ENCODE peak calls at places on chromosome 5, in four cellular contexts. A is HepG2, P is K562, D is GM12878. O is an unnamed sample.
A peak's percentile ranks its signal among the peaks of the same experiment; 100 is the strongest.

GRCh38 chr5:143568105-143568504 is 164.6 kb upstream of the NR3C1 start:
- DNase-seq in A (no peak), P (no peak), D (no peak), O (no peak)

GRCh38 chr5:10719965-10720364 is 41.1 kb downstream of the DAP start:
- DNase-seq in A (no peak), P (no peak), D (no peak), O (no peak)

GRCh38 chr5:78727786-78728761 is 79.5 kb upstream of the LHFPL2 start:
- DNase-seq in A (peak; percentile 93), P (no peak), D (peak; percentile 96), O (no peak)

GRCh38 chr5:41929035-41929434 is 4.0 kb downstream of the FBXO4 start:
- DNase-seq in A (peak; percentile 73), P (no peak), D (no peak), O (no peak)

GRCh38 chr5:179371681-179372675 is 26.7 kb upstream of the ADAMTS2 start:
- DNase-seq in A (no peak), P (no peak), D (no peak), O (no peak)

GRCh38 chr5:132962429-132962928 is 955 bp downstream of the AFF4 start:
- DNase-seq in A (peak; percentile 34), P (peak; percentile 26), D (no peak), O (peak; percentile 31)

GRCh38 chr5:61330341-61330878 is 1.6 kb upstream of the ZSWIM6 start:
- DNase-seq in A (peak; percentile 10), P (peak; percentile 12), D (no peak), O (peak; percentile 28)

GRCh38 chr5:171599396-171599795 is 179.9 kb downstream of the FGF18 start:
- DNase-seq in A (no peak), P (no peak), D (no peak), O (no peak)

GRCh38 chr5:34771076-34771475 is 67.9 kb upstream of the TTC23L start:
- DNase-seq in A (no peak), P (no peak), D (no peak), O (no peak)

DNA sequence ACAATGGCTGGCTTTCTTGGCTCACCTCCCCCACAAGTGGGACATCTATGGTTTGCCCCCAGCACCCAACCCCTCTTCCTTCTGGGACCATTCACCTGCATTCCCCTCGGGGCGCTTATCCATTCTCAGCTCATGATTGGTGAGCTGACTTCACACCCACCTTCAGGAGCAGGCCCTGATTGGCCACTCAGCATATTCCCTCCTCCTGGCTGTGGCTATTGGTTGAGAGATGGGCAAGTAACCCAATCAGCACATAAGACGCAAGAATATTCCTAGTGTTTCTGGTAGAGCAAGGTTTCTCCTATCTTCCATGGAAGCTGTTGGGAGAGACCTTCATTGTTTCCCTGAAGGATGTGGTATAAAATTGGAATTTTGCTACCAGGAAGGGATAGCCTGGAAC is 22.7 kb upstream of the UNC5A start:
- DNase-seq in A (no peak), P (peak; percentile 38), D (no peak), O (peak; percentile 53)
- TF ChIP-seq SP1 in A (no peak), P (no peak), D (no peak), O (no peak)

GRCh38 chr5:173514666-173515065 is 101.8 kb downstream of the BOD1 start:
- DNase-seq in A (no peak), P (no peak), D (no peak), O (no peak)

GRCh38 chr5:173517648-173518047 is 98.8 kb downstream of the BOD1 start:
- DNase-seq in A (no peak), P (no peak), D (no peak), O (no peak)

GRCh38 chr5:173515526-173515925 is 100.9 kb downstream of the BOD1 start:
- DNase-seq in A (no peak), P (no peak), D (no peak), O (no peak)

GRCh38 chr5:173512637-173513435 is 103.6 kb downstream of the BOD1 start:
- DNase-seq in A (no peak), P (no peak), D (peak; percentile 13), O (no peak)

GRCh38 chr5:173513521-173513991 is 102.9 kb downstream of the BOD1 start:
- DNase-seq in A (no peak), P (no peak), D (no peak), O (no peak)
- TF ChIP-seq FOXK2 in A (no peak), P (no peak), D (no peak), O (no peak)

DNA sequence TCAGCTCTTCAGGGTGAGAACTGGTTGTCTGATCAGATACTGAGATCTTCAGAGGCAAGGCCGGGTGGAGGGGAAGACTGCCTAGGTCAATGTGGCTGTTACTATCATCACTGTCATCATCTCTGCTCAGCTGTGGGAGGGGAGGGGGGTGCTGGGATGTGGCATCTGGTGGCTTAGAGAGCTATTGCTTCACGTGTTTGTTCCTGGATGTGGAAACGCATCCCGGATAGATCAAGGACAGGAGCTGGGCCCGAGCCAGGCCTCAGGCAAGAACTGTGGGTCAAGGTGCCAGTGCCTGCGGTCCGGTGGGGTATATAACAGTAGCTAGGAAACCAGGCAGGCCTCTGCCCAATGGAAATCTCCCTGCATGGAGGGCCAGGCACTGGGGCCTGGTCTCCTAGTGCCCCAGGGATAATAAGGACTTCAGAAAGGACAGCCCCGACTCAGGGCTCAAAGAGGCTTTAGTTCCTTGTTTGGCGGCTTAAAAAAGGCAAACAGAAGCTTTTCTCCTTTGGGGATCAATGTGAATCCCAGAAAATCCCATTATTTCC is 30.3 kb upstream of the TIFAB start:
- DNase-seq in A (peak; percentile 94), P (peak; percentile 61), D (no peak), O (no peak)
- TF ChIP-seq SP1 in A (no peak), P (no peak), D (no peak), O (no peak)

GRCh38 chr5:100706796-100707195 is 171.6 kb downstream of the FAM174A start:
- DNase-seq in A (no peak), P (no peak), D (no peak), O (no peak)
- TF ChIP-seq FOXK2 in A (no peak), P (no peak), D (no peak), O (no peak)

GRCh38 chr5:169534311-169534880 is 49.2 kb upstream of the SPDL1 start:
- DNase-seq in A (no peak), P (no peak), D (no peak), O (no peak)
- TF ChIP-seq SP1 in A (no peak), P (no peak), D (no peak), O (no peak)

GRCh38 chr5:33118761-33119415 is 321.9 kb upstream of the TARS1 start:
- DNase-seq in A (no peak), P (no peak), D (no peak), O (no peak)

GRCh38 chr5:33115467-33115866 is 325.3 kb upstream of the TARS1 start:
- DNase-seq in A (no peak), P (no peak), D (no peak), O (no peak)

GRCh38 chr5:33120671-33121070 is 320.1 kb upstream of the TARS1 start:
- DNase-seq in A (no peak), P (no peak), D (no peak), O (no peak)
- TF ChIP-seq FOXK2 in A (no peak), P (no peak), D (no peak), O (no peak)